ENCODE peak calls at places on chromosomes 1 and 21, in nine cellular contexts. I is endothelial cell of umbilical vein, D is esophagus muscularis mucosa, L is prostate gland, Z is body of pancreas, U is spleen, R is tibial nerve, C is transverse colon, H is uterus. V is an unnamed sample. For H3K4me1, the result is how much of the 10 kb centered on the place peaks cover.

GRCh38 chr21:46004168-46004861 is 22.7 kb downstream of the COL6A1 start:
- DNase-seq in I (no peak), D (no peak), L (peak), Z (no peak), U (peak), R (no peak), C (no peak), H (peak), V (peak)

GRCh38 chr1:180080439-180080838 is 74.2 kb upstream of the QSOX1 start:
- DNase-seq in I (no peak), D (no peak), L (no peak), Z (no peak), U (no peak), R (no peak), C (no peak), H (no peak), V (no peak)

GRCh38 chr1:164863056-164863455 is 304.1 kb downstream of the PBX1 start:
- DNase-seq in I (no peak), D (no peak), L (no peak), Z (no peak), U (no peak), R (no peak), C (no peak), H (no peak), V (no peak)

GRCh38 chr1:10299174-10299573 is 88.8 kb downstream of the KIF1B start:
- DNase-seq in I (no peak), D (no peak), L (no peak), Z (no peak), U (no peak), R (no peak), C (no peak), H (no peak), V (no peak)

GRCh38 chr1:27418326-27418761 is 25.9 kb downstream of the GPR3 start:
- DNase-seq in I (peak), D (no peak), L (peak), Z (peak), U (no peak), R (peak), C (peak), H (peak), V (peak)

GRCh38 chr21:31865429-31865970 is 7.3 kb upstream of the HUNK start:
- DNase-seq in I (no peak), D (no peak), L (no peak), Z (peak), U (no peak), R (no peak), C (no peak), H (no peak), V (no peak)

GRCh38 chr1:48073773-48074172 is 76.6 kb upstream of the TRABD2B start:
- DNase-seq in I (no peak), D (no peak), L (no peak), Z (no peak), U (no peak), R (no peak), C (no peak), H (no peak), V (peak)

GRCh38 chr1:67948155-67949075 is 102.0 kb downstream of the DIRAS3 start:
- DNase-seq in I (no peak), D (no peak), L (no peak), Z (no peak), U (no peak), R (no peak), C (no peak), H (no peak), V (no peak)

GRCh38 chr1:200334661-200335256 is 75.1 kb downstream of the ZNF281 start:
- DNase-seq in I (no peak), D (no peak), L (no peak), Z (no peak), U (no peak), R (no peak), C (no peak), H (no peak), V (no peak)

GRCh38 chr21:46459024-46459355 is 299 bp downstream of the DIP2A start:
- DNase-seq in I (no peak), D (no peak), L (no peak), Z (no peak), U (no peak), R (no peak), C (no peak), H (no peak), V (no peak)

GRCh38 chr1:111204211-111204883 is 3.9 kb upstream of the DENND2D start:
- DNase-seq in I (no peak), D (no peak), L (peak), Z (peak), U (peak), R (no peak), C (peak), H (no peak), V (peak)

GRCh38 chr1:111201275-111202090 is 1.0 kb upstream of the DENND2D start:
- DNase-seq in I (no peak), D (peak), L (no peak), Z (peak), U (no peak), R (no peak), C (no peak), H (no peak), V (no peak)

GRCh38 chr1:111203681-111204210 is 3.3 kb upstream of the DENND2D start:
- DNase-seq in I (no peak), D (peak), L (peak), Z (peak), U (peak), R (peak), C (peak), H (peak), V (peak)

GRCh38 chr1:111202366-111202706 is 1.9 kb upstream of the DENND2D start:
- DNase-seq in I (no peak), D (no peak), L (peak), Z (peak), U (no peak), R (no peak), C (no peak), H (no peak), V (no peak)

GRCh38 chr1:111202707-111203623 is 2.5 kb upstream of the DENND2D start:
- DNase-seq in I (no peak), D (peak), L (no peak), Z (no peak), U (no peak), R (no peak), C (no peak), H (no peak), V (no peak)
- H3K4me3 ChIP-seq in I (no peak), D (peak), L (peak), Z (peak), U (peak), R (no peak), C (peak), H (no peak), V (peak)

GRCh38 chr1:54481201-54481884 is 66.7 kb upstream of the ACOT11 start:
- DNase-seq in I (no peak), D (no peak), L (no peak), Z (no peak), U (no peak), R (no peak), C (peak), H (no peak), V (no peak)
- H3K4me1 ChIP-seq in I (under half), D (under half), L (under half), Z (under half), U (half or more), R (under half), C (under half), H (under half), V (under half)

GRCh38 chr1:151590961-151591360 is 20.9 kb upstream of the SNX27 start:
- DNase-seq in I (no peak), D (no peak), L (no peak), Z (no peak), U (no peak), R (no peak), C (no peak), H (no peak), V (no peak)
- TF ChIP-seq POLR2A in I (no peak), D (no peak), L (no peak), Z (no peak), U (no peak), R (no peak), C (no peak), H (no peak), V (no peak)

DNA sequence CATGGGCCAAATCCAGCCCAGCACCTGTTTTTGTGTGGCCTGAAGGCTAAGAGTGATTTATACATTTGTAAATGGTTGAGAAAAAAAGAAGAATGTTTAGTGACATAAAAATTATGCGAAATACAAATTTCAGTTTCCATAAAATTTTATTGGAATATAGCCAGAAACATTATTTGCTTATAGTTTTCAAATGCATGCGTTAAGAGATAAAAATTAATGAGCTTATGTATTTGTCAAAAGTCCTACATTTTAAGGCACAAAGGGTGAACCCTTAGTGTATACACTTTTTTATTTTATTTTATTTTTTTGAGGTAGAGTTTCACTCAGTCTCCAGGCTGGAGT is 2.1 kb downstream of the MORC3 start:
- DNase-seq in I (no peak), D (no peak), L (no peak), Z (no peak), U (no peak), R (no peak), C (no peak), H (no peak), V (no peak)
- H3K4me3 ChIP-seq in I (no peak), D (peak), L (no peak), Z (no peak), U (peak), R (no peak), C (no peak), H (peak), V (no peak)

GRCh38 chr21:35225573-35225972 is 176.5 kb upstream of the RUNX1 start:
- DNase-seq in I (no peak), D (no peak), L (no peak), Z (no peak), U (no peak), R (no peak), C (no peak), H (no peak), V (no peak)

GRCh38 chr21:35226302-35226701 is 177.2 kb upstream of the RUNX1 start:
- DNase-seq in I (peak), D (no peak), L (no peak), Z (no peak), U (no peak), R (no peak), C (no peak), H (no peak), V (no peak)

GRCh38 chr21:35227774-35228173 is 178.7 kb upstream of the RUNX1 start:
- DNase-seq in I (no peak), D (no peak), L (no peak), Z (no peak), U (no peak), R (no peak), C (peak), H (no peak), V (no peak)

GRCh38 chr21:35229290-35229689 is 180.2 kb upstream of the RUNX1 start:
- DNase-seq in I (no peak), D (no peak), L (no peak), Z (no peak), U (no peak), R (no peak), C (no peak), H (no peak), V (no peak)

DNA sequence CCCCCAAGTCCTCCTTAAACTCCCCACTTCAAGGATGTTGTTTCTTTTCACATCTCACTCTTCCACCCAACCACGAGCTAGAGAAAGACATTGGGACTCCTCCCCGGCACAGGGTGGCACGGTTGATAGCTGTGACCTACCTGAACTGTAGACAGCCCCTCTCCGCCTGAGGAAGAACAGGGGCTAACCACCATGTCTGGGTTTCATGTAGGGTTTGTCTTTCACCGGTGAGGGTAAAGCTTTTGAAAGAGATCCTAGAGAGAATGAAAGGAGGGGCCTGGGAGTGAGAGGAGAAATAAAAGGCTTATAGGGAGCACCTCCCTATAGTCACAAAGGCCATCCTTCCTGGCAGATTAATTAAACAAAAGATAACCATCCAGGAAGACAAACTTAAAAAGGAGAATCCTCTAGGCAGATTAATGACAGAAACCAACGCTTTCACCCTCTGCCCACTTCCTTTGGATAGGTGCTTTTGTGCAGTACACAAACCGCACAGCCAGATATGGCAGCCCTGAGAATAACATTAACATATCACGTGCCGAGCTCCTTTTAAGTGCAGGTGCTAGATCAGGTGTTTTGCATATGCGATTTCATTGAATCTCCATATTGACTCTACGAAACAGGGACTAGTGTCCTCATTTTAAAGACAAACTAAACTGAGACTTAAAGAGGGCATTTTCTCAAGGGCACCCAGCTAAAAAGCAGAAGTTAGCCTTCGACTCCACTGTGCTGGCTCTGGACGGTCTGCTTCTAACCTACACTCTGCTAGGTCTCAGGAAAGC is 178.0 kb upstream of the RUNX1 start:
- DNase-seq in I (no peak), D (no peak), L (no peak), Z (no peak), U (no peak), R (no peak), C (peak), H (no peak), V (no peak)
- H3K4me1 ChIP-seq in I (under half), D (under half), L (under half), Z (under half), U (under half), R (under half), C (under half), H (under half), V (under half)

DNA sequence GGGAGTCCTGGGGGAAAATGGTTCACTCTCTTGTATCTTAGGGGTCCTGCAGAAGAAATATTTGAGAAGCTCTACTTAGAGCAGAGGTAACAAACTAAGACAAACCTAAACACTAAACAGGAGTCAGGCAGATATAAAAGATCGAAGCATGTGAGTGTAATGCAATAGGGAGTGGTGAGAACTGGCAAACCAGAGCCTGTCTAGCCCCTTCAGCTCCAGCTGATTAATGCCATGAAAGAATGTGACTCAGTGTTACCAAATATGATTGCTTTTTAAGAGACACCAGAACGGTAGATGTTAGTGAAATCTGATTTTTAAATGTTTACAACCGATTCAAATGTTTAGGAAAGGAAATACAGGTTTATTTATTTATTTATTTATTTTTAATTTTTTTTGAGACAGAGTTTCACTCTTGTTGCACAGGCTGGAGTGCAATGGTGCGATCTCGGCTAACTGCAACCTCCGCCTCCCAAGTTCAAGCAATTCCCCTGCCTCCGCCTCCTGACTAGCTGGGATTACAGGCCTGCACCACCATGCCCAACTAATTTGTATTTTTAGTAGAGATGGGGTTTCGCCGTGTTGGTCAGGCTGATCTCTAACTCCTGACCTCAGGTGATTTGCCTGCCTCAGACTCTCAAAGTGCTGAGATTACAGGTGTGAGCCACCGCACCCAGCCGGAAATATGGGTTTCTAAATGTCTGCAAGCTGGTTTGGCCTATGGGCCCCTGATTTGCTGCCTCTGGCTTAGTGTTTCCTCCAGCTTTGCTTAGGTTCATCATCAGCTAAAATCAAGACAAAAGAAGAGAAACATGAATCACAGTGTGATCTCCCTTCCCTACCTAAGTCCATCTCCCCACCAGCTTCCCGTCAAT is 12.2 kb downstream of the TXNIP start:
- DNase-seq in I (no peak), D (no peak), L (no peak), Z (no peak), U (no peak), R (no peak), C (peak), H (peak), V (no peak)
- TF ChIP-seq POLR2A in I (no peak), D (no peak), L (no peak), Z (no peak), U (no peak), R (no peak), C (no peak), H (no peak), V (no peak)

GRCh38 chr1:151837841-151838490 is 1.7 kb downstream of the C2CD4D start:
- DNase-seq in I (no peak), D (no peak), L (no peak), Z (no peak), U (peak), R (no peak), C (no peak), H (no peak), V (no peak)
- H3K4me3 ChIP-seq in I (peak), D (peak), L (peak), Z (no peak), U (peak), R (peak), C (no peak), H (peak), V (no peak)

GRCh38 chr1:33047839-33048305 is 11.2 kb upstream of the AK2 start:
- DNase-seq in I (no peak), D (no peak), L (no peak), Z (no peak), U (no peak), R (no peak), C (no peak), H (no peak), V (no peak)

GRCh38 chr1:33045246-33045645 is 8.6 kb upstream of the AK2 start:
- DNase-seq in I (no peak), D (no peak), L (no peak), Z (peak), U (no peak), R (no peak), C (peak), H (no peak), V (no peak)

GRCh38 chr1:33043267-33044090 is 6.8 kb upstream of the AK2 start:
- DNase-seq in I (no peak), D (no peak), L (no peak), Z (no peak), U (no peak), R (no peak), C (no peak), H (no peak), V (no peak)

GRCh38 chr1:33047290-33047689 is 10.6 kb upstream of the AK2 start:
- DNase-seq in I (no peak), D (no peak), L (no peak), Z (no peak), U (no peak), R (no peak), C (no peak), H (no peak), V (no peak)

DNA sequence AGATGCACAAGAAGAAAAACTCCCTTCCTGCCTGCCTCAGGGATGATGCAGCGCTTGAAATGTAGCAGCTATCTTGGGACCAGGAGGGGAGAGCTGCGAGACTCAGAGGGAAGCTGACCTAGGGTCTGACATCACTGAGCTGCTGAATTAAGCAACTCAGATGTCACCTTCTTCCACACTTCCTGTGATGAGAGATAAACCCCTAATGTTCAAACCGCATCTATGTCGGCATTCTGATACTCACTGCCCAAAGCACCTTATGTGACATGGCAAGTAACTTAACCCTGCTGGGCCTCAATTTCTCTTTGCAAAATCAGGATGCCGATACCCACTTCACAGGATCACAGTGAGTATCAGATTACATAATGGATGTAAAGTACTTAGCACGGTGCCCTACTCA is 9.1 kb upstream of the AK2 start:
- DNase-seq in I (no peak), D (no peak), L (no peak), Z (no peak), U (no peak), R (no peak), C (no peak), H (no peak), V (no peak)
- H3K4me1 ChIP-seq in I (under half), D (under half), L (under half), Z (under half), U (under half), R (under half), C (under half), H (under half), V (under half)

V was measured in adrenal gland.